ENCODE peak calls at places on chromosomes 1 and 21, in five cellular contexts. One of them, this sample, is unnamed.
A peak's percentile ranks its signal among the peaks of the same experiment; 100 is the strongest.

GRCh38 chr1:224198572-224198971 is 15.5 kb downstream of the DEGS1 start:
- DNase-seq in cardiac muscle cell: no peak
- DNase-seq in right atrium auricular region: no peak
- DNase-seq in sigmoid colon: no peak
- DNase-seq in CD8-positive, alpha-beta memory T cell: no peak
- DNase-seq in this sample: no peak

GRCh38 chr1:151681921-151682320 is 34.7 kb downstream of the CELF3 start:
- DNase-seq in sigmoid colon: no peak
- DNase-seq in cardiac muscle cell: no peak
- DNase-seq in right atrium auricular region: no peak
- DNase-seq in CD8-positive, alpha-beta memory T cell: no peak
- DNase-seq in this sample: no peak

GRCh38 chr1:234748066-234748465 is 138.1 kb upstream of the IRF2BP2 start:
- DNase-seq in sigmoid colon: no peak
- DNase-seq in cardiac muscle cell: no peak
- DNase-seq in CD8-positive, alpha-beta memory T cell: no peak
- DNase-seq in right atrium auricular region: no peak
- DNase-seq in this sample: no peak

GRCh38 chr1:248752119-248752931 is 3.2 kb downstream of the LYPD8 start:
- DNase-seq in CD8-positive, alpha-beta memory T cell: no peak
- DNase-seq in right atrium auricular region: no peak
- DNase-seq in cardiac muscle cell: peak; percentile 3
- DNase-seq in sigmoid colon: no peak
- DNase-seq in this sample: peak; percentile 37

GRCh38 chr1:92663769-92664168 is 121.1 kb downstream of the EVI5 start:
- DNase-seq in right atrium auricular region: no peak
- DNase-seq in sigmoid colon: no peak
- DNase-seq in cardiac muscle cell: no peak
- DNase-seq in CD8-positive, alpha-beta memory T cell: no peak
- DNase-seq in this sample: no peak

GRCh38 chr1:109901508-109902145 is 9.0 kb upstream of the CSF1 start:
- DNase-seq in right atrium auricular region: no peak
- DNase-seq in CD8-positive, alpha-beta memory T cell: no peak
- DNase-seq in sigmoid colon: no peak
- DNase-seq in cardiac muscle cell: no peak
- DNase-seq in this sample: no peak

GRCh38 chr1:165562576-165562975 is 18.8 kb downstream of the LRRC52 start:
- DNase-seq in sigmoid colon: no peak
- DNase-seq in right atrium auricular region: no peak
- DNase-seq in cardiac muscle cell: no peak
- DNase-seq in CD8-positive, alpha-beta memory T cell: no peak
- DNase-seq in this sample: no peak

GRCh38 chr1:209999005-209999404 is 61.0 kb downstream of the SYT14 start:
- DNase-seq in cardiac muscle cell: no peak
- DNase-seq in sigmoid colon: no peak
- DNase-seq in right atrium auricular region: no peak
- DNase-seq in CD8-positive, alpha-beta memory T cell: no peak
- DNase-seq in this sample: no peak

GRCh38 chr1:234342749-234343148 is 30.5 kb upstream of the COA6 start:
- DNase-seq in sigmoid colon: no peak
- DNase-seq in right atrium auricular region: no peak
- DNase-seq in CD8-positive, alpha-beta memory T cell: no peak
- DNase-seq in cardiac muscle cell: no peak
- DNase-seq in this sample: no peak

GRCh38 chr1:226002667-226003501 is 3.7 kb upstream of the SDE2 start:
- DNase-seq in cardiac muscle cell: peak; percentile 67
- DNase-seq in right atrium auricular region: peak; percentile 79
- DNase-seq in CD8-positive, alpha-beta memory T cell: no peak
- DNase-seq in sigmoid colon: peak; percentile 76
- DNase-seq in this sample: peak; percentile 37

GRCh38 chr1:116326486-116326885 is 46.6 kb upstream of the ATP1A1 start:
- DNase-seq in right atrium auricular region: no peak
- DNase-seq in cardiac muscle cell: no peak
- DNase-seq in CD8-positive, alpha-beta memory T cell: no peak
- DNase-seq in sigmoid colon: no peak
- DNase-seq in this sample: no peak

GRCh38 chr1:224203243-224204016 is 20.4 kb downstream of the DEGS1 start:
- DNase-seq in sigmoid colon: peak; percentile 70
- DNase-seq in right atrium auricular region: no peak
- DNase-seq in CD8-positive, alpha-beta memory T cell: no peak
- DNase-seq in cardiac muscle cell: peak; percentile 71
- DNase-seq in this sample: peak; percentile 24

GRCh38 chr1:205680073-205680851 is at the start of gene SLC45A3:
- DNase-seq in cardiac muscle cell: no peak
- DNase-seq in CD8-positive, alpha-beta memory T cell: peak; percentile 18
- DNase-seq in sigmoid colon: no peak
- DNase-seq in right atrium auricular region: no peak
- DNase-seq in this sample: peak; percentile 61

GRCh38 chr1:71448444-71448843 is 367.6 kb upstream of the ZRANB2 start:
- DNase-seq in right atrium auricular region: no peak
- DNase-seq in cardiac muscle cell: no peak
- DNase-seq in sigmoid colon: no peak
- DNase-seq in CD8-positive, alpha-beta memory T cell: no peak
- DNase-seq in this sample: no peak

GRCh38 chr1:92992066-92992465 is 30.8 kb upstream of the DIPK1A start:
- DNase-seq in right atrium auricular region: no peak
- DNase-seq in cardiac muscle cell: no peak
- DNase-seq in sigmoid colon: no peak
- DNase-seq in CD8-positive, alpha-beta memory T cell: no peak
- DNase-seq in this sample: no peak

GRCh38 chr1:212754193-212754592 is 37.4 kb downstream of the NSL1 start:
- DNase-seq in sigmoid colon: no peak
- DNase-seq in right atrium auricular region: no peak
- DNase-seq in cardiac muscle cell: no peak
- DNase-seq in CD8-positive, alpha-beta memory T cell: no peak
- DNase-seq in this sample: no peak

GRCh38 chr1:212752256-212752933 is 39.2 kb downstream of the NSL1 start:
- DNase-seq in right atrium auricular region: no peak
- DNase-seq in CD8-positive, alpha-beta memory T cell: no peak
- DNase-seq in sigmoid colon: no peak
- DNase-seq in cardiac muscle cell: peak; percentile 48
- DNase-seq in this sample: no peak

GRCh38 chr1:212753766-212754165 is 37.8 kb downstream of the NSL1 start:
- DNase-seq in cardiac muscle cell: no peak
- DNase-seq in CD8-positive, alpha-beta memory T cell: no peak
- DNase-seq in sigmoid colon: no peak
- DNase-seq in right atrium auricular region: no peak
- DNase-seq in this sample: no peak

GRCh38 chr1:212754715-212755114 is 36.9 kb downstream of the NSL1 start:
- DNase-seq in CD8-positive, alpha-beta memory T cell: no peak
- DNase-seq in sigmoid colon: no peak
- DNase-seq in cardiac muscle cell: peak; percentile 34
- DNase-seq in right atrium auricular region: no peak
- DNase-seq in this sample: no peak

GRCh38 chr1:212752934-212753497 is 38.6 kb downstream of the NSL1 start:
- DNase-seq in cardiac muscle cell: peak; percentile 8
- DNase-seq in right atrium auricular region: no peak
- DNase-seq in CD8-positive, alpha-beta memory T cell: no peak
- DNase-seq in sigmoid colon: no peak
- DNase-seq in this sample: no peak
- H3K4me3 ChIP-seq in cardiac muscle cell: no peak overlapping the region
- H3K4me3 ChIP-seq in right atrium auricular region: no peak overlapping the region
- H3K4me3 ChIP-seq in CD8-positive, alpha-beta memory T cell: peak overlapping the region; percentile 6
- H3K4me3 ChIP-seq in sigmoid colon: peak overlapping the region; percentile 16
- H3K4me3 ChIP-seq in this sample: no peak overlapping the region

DNA sequence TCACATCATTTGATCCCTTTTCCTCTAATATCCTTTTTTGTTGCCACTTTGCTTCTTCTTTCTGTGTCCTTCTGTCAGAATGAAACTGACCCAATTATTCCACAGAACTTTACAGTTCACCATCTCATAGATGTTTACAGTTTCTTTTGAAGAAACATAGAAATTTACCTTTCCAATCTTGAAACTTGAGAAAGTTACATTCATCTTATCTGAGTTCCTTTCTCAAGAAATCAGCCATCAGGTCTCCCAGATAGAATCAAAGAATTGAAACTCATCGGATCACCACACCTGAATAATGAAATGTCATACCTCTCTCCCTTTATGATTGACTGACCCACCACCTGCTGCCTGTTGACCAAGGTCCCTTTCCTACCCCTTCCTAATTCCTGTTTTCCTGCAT is 23.7 kb downstream of the CBR1 start:
- DNase-seq in cardiac muscle cell: no peak
- DNase-seq in CD8-positive, alpha-beta memory T cell: no peak
- DNase-seq in right atrium auricular region: no peak
- DNase-seq in sigmoid colon: no peak
- DNase-seq in this sample: no peak
- H3K4me3 ChIP-seq in cardiac muscle cell: no peak overlapping the region
- H3K4me3 ChIP-seq in CD8-positive, alpha-beta memory T cell: no peak overlapping the region
- H3K4me3 ChIP-seq in right atrium auricular region: no peak overlapping the region
- H3K4me3 ChIP-seq in sigmoid colon: no peak overlapping the region
- H3K4me3 ChIP-seq in this sample: no peak overlapping the region

DNA sequence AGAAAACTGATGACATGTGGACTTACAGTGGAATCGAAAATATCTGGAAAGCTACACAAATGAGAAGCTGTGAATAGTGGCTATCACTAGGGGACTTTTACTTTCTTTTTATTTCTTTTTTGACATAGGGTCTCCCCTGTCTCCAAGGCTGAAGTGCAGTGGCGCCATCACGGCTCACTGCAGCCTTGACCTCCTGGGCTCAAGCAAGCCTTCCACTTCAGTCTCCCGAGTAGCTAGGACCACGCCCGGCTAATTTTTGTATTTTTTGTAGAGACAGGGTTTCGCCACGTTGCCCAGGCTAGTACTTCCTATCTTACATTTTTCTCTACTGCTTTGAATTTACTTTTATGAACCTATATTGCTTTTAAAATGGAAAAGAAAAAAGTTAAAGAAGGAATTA is 10.5 kb downstream of the TMEM35B start:
- DNase-seq in right atrium auricular region: no peak
- DNase-seq in cardiac muscle cell: no peak
- DNase-seq in CD8-positive, alpha-beta memory T cell: no peak
- DNase-seq in sigmoid colon: no peak
- DNase-seq in this sample: no peak
- H3K4me3 ChIP-seq in right atrium auricular region: no peak overlapping the region
- H3K4me3 ChIP-seq in cardiac muscle cell: no peak overlapping the region
- H3K4me3 ChIP-seq in CD8-positive, alpha-beta memory T cell: no peak overlapping the region
- H3K4me3 ChIP-seq in sigmoid colon: no peak overlapping the region
- H3K4me3 ChIP-seq in this sample: no peak overlapping the region

DNA sequence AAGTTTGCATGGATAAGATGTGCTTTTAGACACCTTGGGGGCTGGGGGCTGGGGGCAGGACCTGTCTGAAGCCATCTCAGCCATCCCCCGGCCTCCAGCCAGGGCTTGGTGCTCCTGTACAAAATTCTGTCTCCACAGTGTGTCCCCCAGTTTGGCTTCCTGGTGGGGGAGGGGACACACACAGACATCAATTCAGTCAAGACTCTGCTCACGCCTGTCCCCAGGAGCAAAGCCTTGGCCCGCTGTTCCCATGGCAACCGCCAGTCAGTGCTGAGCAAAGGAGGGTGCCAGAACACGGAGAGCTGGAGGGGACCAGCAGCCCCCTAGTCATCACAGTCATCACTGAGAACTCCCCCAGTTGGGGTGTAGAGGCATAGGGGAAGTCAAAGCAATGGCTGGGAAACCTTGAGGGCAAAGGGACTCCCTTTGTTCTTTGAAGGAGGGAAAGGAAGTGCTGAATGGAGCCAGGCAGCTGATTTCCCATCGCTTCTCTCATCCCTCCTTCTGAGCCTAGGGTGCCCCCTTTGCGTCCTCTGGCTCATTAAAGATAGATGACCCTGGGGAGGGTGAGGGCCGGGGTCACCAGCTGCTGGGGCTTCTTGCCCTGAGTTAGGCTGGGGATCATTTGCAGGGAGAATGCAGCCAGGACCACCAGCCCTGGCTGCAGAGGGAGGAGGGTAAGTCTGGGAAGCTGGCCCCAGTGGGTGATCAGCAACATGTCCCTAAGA is 134.9 kb upstream of the IPO9 start:
- DNase-seq in right atrium auricular region: no peak
- DNase-seq in cardiac muscle cell: no peak
- DNase-seq in sigmoid colon: no peak
- DNase-seq in CD8-positive, alpha-beta memory T cell: no peak
- DNase-seq in this sample: no peak
- H3K4me3 ChIP-seq in right atrium auricular region: no peak overlapping the region
- H3K4me3 ChIP-seq in cardiac muscle cell: no peak overlapping the region
- H3K4me3 ChIP-seq in sigmoid colon: no peak overlapping the region
- H3K4me3 ChIP-seq in CD8-positive, alpha-beta memory T cell: no peak overlapping the region
- H3K4me3 ChIP-seq in this sample: no peak overlapping the region

DNA sequence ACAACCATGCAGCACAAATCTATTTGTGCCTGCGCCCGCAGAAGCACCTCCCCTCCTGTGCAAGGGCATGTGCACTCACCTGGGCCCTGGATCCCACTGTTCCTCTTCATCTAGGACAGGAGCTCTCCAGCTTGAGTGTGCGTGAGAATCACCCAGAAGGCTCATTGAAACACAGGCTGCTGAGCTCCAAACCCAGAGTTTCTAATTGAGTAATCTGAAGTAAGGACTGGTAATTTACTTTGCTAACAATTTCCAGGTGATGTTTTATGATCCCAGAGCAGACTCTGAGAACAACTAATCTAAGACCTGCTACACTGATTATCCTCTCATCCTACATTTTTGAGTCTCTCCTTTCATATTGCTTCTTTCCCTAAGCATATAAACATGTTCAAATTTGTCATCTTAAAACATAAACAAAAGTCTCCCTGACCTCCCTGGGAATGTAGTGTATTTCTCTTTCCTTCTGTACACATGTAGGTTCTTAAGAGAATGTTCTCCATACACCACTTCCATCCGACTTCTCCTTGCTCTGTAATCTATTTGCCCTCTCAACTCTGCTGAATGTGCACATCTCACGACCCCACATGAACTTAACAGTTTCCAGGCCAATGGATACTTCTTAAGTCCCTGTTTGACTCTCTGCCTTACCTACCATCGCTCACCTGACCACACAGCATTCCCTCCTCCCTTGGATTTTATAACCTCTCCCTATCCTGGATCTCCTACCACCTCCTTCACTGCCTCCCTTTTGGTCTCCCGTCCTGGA is 522.5 kb downstream of the SMYD3 start:
- DNase-seq in sigmoid colon: no peak
- DNase-seq in cardiac muscle cell: no peak
- DNase-seq in CD8-positive, alpha-beta memory T cell: no peak
- DNase-seq in right atrium auricular region: no peak
- DNase-seq in this sample: no peak
- H3K4me3 ChIP-seq in sigmoid colon: no peak overlapping the region
- H3K4me3 ChIP-seq in cardiac muscle cell: no peak overlapping the region
- H3K4me3 ChIP-seq in CD8-positive, alpha-beta memory T cell: no peak overlapping the region
- H3K4me3 ChIP-seq in right atrium auricular region: no peak overlapping the region
- H3K4me3 ChIP-seq in this sample: no peak overlapping the region

GRCh38 chr1:64171797-64172281 is 31.6 kb upstream of the UBE2U start:
- DNase-seq in CD8-positive, alpha-beta memory T cell: no peak
- DNase-seq in sigmoid colon: no peak
- DNase-seq in right atrium auricular region: no peak
- DNase-seq in cardiac muscle cell: peak; percentile 67
- DNase-seq in this sample: no peak
- H3K4me3 ChIP-seq in CD8-positive, alpha-beta memory T cell: no peak overlapping the region
- H3K4me3 ChIP-seq in sigmoid colon: no peak overlapping the region
- H3K4me3 ChIP-seq in right atrium auricular region: no peak overlapping the region
- H3K4me3 ChIP-seq in cardiac muscle cell: no peak overlapping the region
- H3K4me3 ChIP-seq in this sample: no peak overlapping the region

This sample was measured in testis.